ENCODE peak calls at places on chromosome X, in nine cellular contexts. X is activated T-helper 1 cell treated with anti-CD3 and anti-CD28 coated beads, Interleukin-2, amount 50 U/mL, for 16 hours; E is NCI-H446; N is fibroblast of pulmonary artery; J is activated CD4-positive, alpha-beta T cell treated with anti-CD3 and anti-CD28 coated beads for 24 hours; C is Caco-2; M is GM12865; V is H54; O is NCI-H1092. Z is an unnamed sample.

GRCh38 chrX:69069876-69070275 is 95.4 kb downstream of the PJA1 start:
- DNase-seq in X (no peak), E (no peak), N (no peak), J (no peak), C (no peak), M (no peak), V (no peak), O (no peak), Z (no peak)

GRCh38 chrX:106415276-106415895 is 196.4 kb upstream of the RADX start:
- DNase-seq in X (no peak), E (peak), N (peak), J (no peak), C (peak), M (peak), V (no peak), O (peak), Z (peak)

GRCh38 chrX:112784692-112785091 is 55.9 kb downstream of the AMOT start:
- DNase-seq in X (no peak), E (no peak), N (no peak), J (no peak), C (no peak), M (no peak), V (no peak), O (no peak), Z (no peak)

GRCh38 chrX:56113785-56114436 is 118.2 kb upstream of the KLF8 start:
- DNase-seq in X (no peak), E (no peak), N (no peak), J (no peak), C (peak), M (no peak), V (no peak), O (no peak), Z (no peak)

GRCh38 chrX:36445576-36445975 is 526.0 kb downstream of the CFAP47 start:
- DNase-seq in X (no peak), E (no peak), N (no peak), J (no peak), C (no peak), M (no peak), V (no peak), O (no peak), Z (no peak)

GRCh38 chrX:143683486-143683885 is 37.1 kb downstream of the SPANXN2 start:
- DNase-seq in X (no peak), E (no peak), N (no peak), J (no peak), C (no peak), M (no peak), V (no peak), O (no peak), Z (no peak)

GRCh38 chrX:10254746-10255145 is 98.0 kb downstream of the CLCN4 start:
- DNase-seq in X (no peak), E (no peak), N (no peak), J (no peak), C (peak), M (no peak), V (no peak), O (no peak), Z (peak)

GRCh38 chrX:134525086-134525792 is 65.3 kb downstream of the HPRT1 start:
- DNase-seq in X (no peak), E (no peak), N (no peak), J (no peak), C (no peak), M (no peak), V (no peak), O (no peak), Z (no peak)

GRCh38 chrX:19360903-19361302 is 17.2 kb downstream of the PDHA1 start:
- DNase-seq in X (no peak), E (no peak), N (no peak), J (no peak), C (no peak), M (no peak), V (no peak), O (no peak), Z (no peak)

GRCh38 chrX:70970482-70970999 is 39.6 kb upstream of the SLC7A3 start:
- DNase-seq in X (no peak), E (no peak), N (peak), J (no peak), C (no peak), M (peak), V (peak), O (no peak), Z (peak)

GRCh38 chrX:2894885-2895292 is 34.2 kb downstream of the ARSD start:
- DNase-seq in X (no peak), E (no peak), N (peak), J (no peak), C (no peak), M (no peak), V (no peak), O (no peak), Z (peak)

GRCh38 chrX:84118315-84118714 is 69.7 kb downstream of the RPS6KA6 start:
- DNase-seq in X (no peak), E (no peak), N (no peak), J (no peak), C (no peak), M (no peak), V (no peak), O (no peak), Z (peak)

GRCh38 chrX:1466971-1467561 is 14.4 kb upstream of the ASMTL start:
- DNase-seq in X (no peak), E (no peak), N (no peak), J (no peak), C (no peak), M (peak), V (no peak), O (no peak), Z (peak)

GRCh38 chrX:150805736-150806135 is 92.7 kb downstream of the CD99L2 start:
- DNase-seq in X (no peak), E (no peak), N (no peak), J (no peak), C (no peak), M (no peak), V (no peak), O (no peak), Z (no peak)

Z was measured in small intestine.